ENCODE peak calls at places on chromosome 16, in eight cellular contexts. L is tibial nerve, J is choroid plexus epithelial cell, Z is fibroblast of mammary gland, Q is fibroblast of the aortic adventitia, E is stomach, A is astrocyte of the cerebellum, X is nephron progenitor cell. M is an unnamed sample.

GRCh38 chr16:61611847-61612491 is 424.3 kb downstream of the CDH8 start:
- DNase-seq in Q (no peak), J (no peak), L (no peak), E (no peak), X (no peak), Z (no peak), A (no peak), M (no peak)

GRCh38 chr16:56518435-56518834 is 1.4 kb downstream of the BBS2 start:
- DNase-seq in L (no peak), X (no peak), J (no peak), E (no peak), A (no peak), Z (peak), Q (no peak), M (no peak)

GRCh38 chr16:85460983-85461813 is 151.9 kb upstream of the GSE1 start:
- DNase-seq in L (no peak), X (peak), E (no peak), A (peak), Z (peak), Q (peak), J (peak), M (no peak)

GRCh38 chr16:23302045-23302956 is at the start of gene SCNN1B:
- DNase-seq in X (peak), J (no peak), E (peak), A (no peak), Q (no peak), Z (no peak), L (no peak), M (no peak)

GRCh38 chr16:31093132-31093703 is 1.4 kb downstream of the VKORC1 start:
- DNase-seq in A (no peak), Q (no peak), L (no peak), J (peak), E (no peak), X (peak), Z (peak), M (no peak)

GRCh38 chr16:23595246-23595950 is 718 bp downstream of the NDUFAB1 start:
- DNase-seq in Z (peak), A (no peak), Q (no peak), X (no peak), E (no peak), J (peak), L (no peak), M (no peak)

GRCh38 chr16:74580828-74581227 is 26.1 kb downstream of the GLG1 start:
- DNase-seq in J (peak), E (no peak), Z (no peak), Q (no peak), X (no peak), L (no peak), A (no peak), M (no peak)

GRCh38 chr16:47925811-47926460 is 229.9 kb downstream of the ABCC12 start:
- DNase-seq in Z (no peak), L (no peak), X (no peak), E (no peak), Q (no peak), J (no peak), A (no peak), M (no peak)

GRCh38 chr16:72819345-72819744 is 228.6 kb downstream of the ZFHX3 start:
- DNase-seq in E (no peak), Z (peak), L (no peak), X (no peak), J (peak), A (peak), Q (peak), M (no peak)

GRCh38 chr16:85403693-85404092 is 209.4 kb upstream of the GSE1 start:
- DNase-seq in Z (no peak), A (no peak), J (no peak), E (no peak), Q (no peak), X (no peak), L (no peak), M (no peak)

GRCh38 chr16:85291302-85292148 is 179.3 kb upstream of the CIBAR2 start:
- DNase-seq in J (no peak), A (no peak), Z (no peak), E (peak), L (peak), X (peak), Q (no peak), M (no peak)

GRCh38 chr16:14667347-14668266 is 26.5 kb downstream of the PLA2G10 start:
- DNase-seq in J (no peak), Z (no peak), L (no peak), X (no peak), A (no peak), E (peak), Q (no peak), M (no peak)

GRCh38 chr16:86831366-86831765 is 253.0 kb downstream of the FOXL1 start:
- DNase-seq in E (no peak), Z (no peak), X (no peak), L (no peak), J (no peak), Q (no peak), A (no peak), M (no peak)
- TF ChIP-seq CTCF in E (no peak), Z (no peak), X (no peak), L (no peak), J (no peak), Q (no peak), A (no peak), M (no peak)

GRCh38 chr16:2388875-2389433 is 40.3 kb upstream of the CCNF start:
- DNase-seq in L (no peak), X (no peak), Q (peak), E (peak), A (peak), Z (peak), J (peak), M (no peak)

GRCh38 chr16:2385441-2385840 is 43.8 kb upstream of the CCNF start:
- DNase-seq in Q (peak), A (no peak), E (no peak), X (no peak), L (no peak), J (no peak), Z (no peak), M (no peak)

GRCh38 chr16:2388139-2388874 is 40.9 kb upstream of the CCNF start:
- DNase-seq in J (no peak), E (no peak), L (no peak), Q (no peak), X (no peak), A (no peak), Z (no peak), M (no peak)

GRCh38 chr16:2386990-2387389 is 42.3 kb upstream of the CCNF start:
- DNase-seq in Z (peak), E (no peak), A (no peak), Q (no peak), J (peak), X (no peak), L (no peak), M (no peak)
- TF ChIP-seq CTCF in Z (peak), E (no peak), A (peak), Q (peak), J (peak), X (no peak), L (no peak), M (peak)

GRCh38 chr16:78990309-78990701 is 610.2 kb downstream of the MAF start:
- DNase-seq in A (no peak), J (no peak), X (no peak), E (no peak), L (no peak), Q (no peak), Z (no peak), M (no peak)

GRCh38 chr16:78984887-78985464 is 615.6 kb downstream of the MAF start:
- DNase-seq in J (no peak), A (no peak), L (no peak), E (no peak), Z (no peak), Q (no peak), X (peak), M (no peak)

GRCh38 chr16:78987676-78988075 is 612.9 kb downstream of the MAF start:
- DNase-seq in J (no peak), L (no peak), X (no peak), Q (no peak), Z (no peak), A (no peak), E (no peak), M (no peak)

GRCh38 chr16:78985736-78986605 is 614.6 kb downstream of the MAF start:
- DNase-seq in J (no peak), E (no peak), Q (no peak), X (no peak), L (no peak), Z (no peak), A (no peak), M (no peak)

GRCh38 chr16:78988361-78988992 is 612.1 kb downstream of the MAF start:
- DNase-seq in E (no peak), X (no peak), A (no peak), L (no peak), Q (no peak), Z (no peak), J (no peak), M (no peak)
- TF ChIP-seq CTCF in E (no peak), X (peak), A (no peak), L (no peak), Q (no peak), Z (no peak), J (no peak), M (no peak)

GRCh38 chr16:87185313-87185712 is 131.9 kb downstream of the C16orf95 start:
- DNase-seq in J (no peak), Q (no peak), A (no peak), L (no peak), X (no peak), Z (no peak), E (no peak), M (no peak)
- TF ChIP-seq CTCF in J (peak), Q (peak), A (peak), L (no peak), X (no peak), Z (peak), E (no peak), M (peak)

GRCh38 chr16:52552643-52553042 is 5.7 kb upstream of the TOX3 start:
- DNase-seq in Q (no peak), A (no peak), X (no peak), L (no peak), Z (no peak), E (no peak), J (no peak), M (no peak)
- TF ChIP-seq CTCF in Q (no peak), A (no peak), X (no peak), L (no peak), Z (no peak), E (no peak), J (no peak), M (no peak)

DNA sequence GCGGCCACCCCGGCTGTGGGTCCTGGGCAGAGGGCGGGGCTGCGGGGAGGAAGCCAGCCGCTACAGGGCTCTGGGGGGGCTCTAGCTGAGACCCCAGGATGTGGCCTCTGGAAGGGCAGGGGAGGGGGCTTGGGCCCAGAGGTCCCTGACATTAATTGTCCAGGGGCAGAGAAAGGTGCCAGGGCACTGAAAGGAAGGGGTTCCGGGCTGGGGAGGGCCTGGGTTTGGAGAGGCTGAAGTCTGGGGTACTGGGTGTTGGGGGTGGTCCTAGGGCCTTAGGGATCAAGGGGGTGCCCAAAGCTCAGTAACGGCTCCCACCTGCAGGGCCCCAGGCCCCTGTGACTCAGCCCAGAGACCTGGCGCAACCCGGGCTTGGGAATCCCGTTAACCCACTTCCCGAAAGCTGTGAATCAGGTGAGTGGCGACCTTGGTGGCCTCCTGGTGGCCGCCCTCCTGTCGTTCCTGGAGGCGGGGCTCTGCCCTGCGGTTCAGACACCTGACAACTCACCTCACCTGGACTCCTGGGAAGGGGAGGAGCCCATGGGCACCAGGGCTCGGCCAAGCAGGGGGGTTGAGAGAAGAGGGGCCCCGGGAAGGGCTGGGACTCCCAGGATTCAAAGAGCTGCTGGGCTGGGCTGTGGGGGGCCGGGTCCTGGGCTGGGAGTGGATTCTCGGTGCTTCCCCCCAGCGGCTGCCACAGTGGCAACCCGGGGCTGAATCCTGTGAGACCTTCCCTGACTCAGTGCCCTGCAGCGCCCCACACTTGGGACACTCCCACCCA is 465 bp upstream of the PRSS22 start:
- DNase-seq in J (no peak), E (peak), X (no peak), L (no peak), Z (no peak), A (no peak), Q (no peak), M (no peak)
- TF ChIP-seq CTCF in J (no peak), E (no peak), X (no peak), L (no peak), Z (no peak), A (no peak), Q (no peak), M (no peak)

GRCh38 chr16:29805232-29806095 is 865 bp upstream of the MAZ start:
- DNase-seq in L (peak), Z (peak), J (peak), E (peak), Q (peak), A (peak), X (peak), M (peak)
- TF ChIP-seq CTCF in L (peak), Z (no peak), J (no peak), E (no peak), Q (no peak), A (peak), X (no peak), M (no peak)

GRCh38 chr16:57721765-57722499 is 13.6 kb upstream of the KATNB1 start:
- DNase-seq in J (no peak), A (no peak), L (no peak), Z (no peak), E (no peak), X (no peak), Q (no peak), M (no peak)
- TF ChIP-seq CTCF in J (no peak), A (no peak), L (no peak), Z (no peak), E (no peak), X (no peak), Q (no peak), M (no peak)

GRCh38 chr16:89120921-89121351 is 27.3 kb downstream of the ACSF3 start:
- DNase-seq in E (no peak), Z (no peak), A (no peak), Q (no peak), L (no peak), X (no peak), J (no peak), M (no peak)

GRCh38 chr16:89123831-89124100 is 30.1 kb downstream of the ACSF3 start:
- DNase-seq in Z (no peak), E (no peak), J (no peak), A (no peak), L (no peak), X (no peak), Q (no peak), M (no peak)

GRCh38 chr16:89121691-89122321 is 28.2 kb downstream of the ACSF3 start:
- DNase-seq in X (no peak), A (no peak), E (no peak), Q (no peak), Z (no peak), J (no peak), L (no peak), M (no peak)

GRCh38 chr16:89123001-89123830 is 29.6 kb downstream of the ACSF3 start:
- DNase-seq in A (no peak), E (no peak), L (no peak), Z (peak), X (no peak), J (no peak), Q (no peak), M (no peak)

GRCh38 chr16:89122322-89122831 is 28.7 kb downstream of the ACSF3 start:
- DNase-seq in L (no peak), X (no peak), Z (no peak), A (no peak), Q (no peak), J (no peak), E (peak), M (no peak)
- TF ChIP-seq CTCF in L (no peak), X (no peak), Z (no peak), A (no peak), Q (no peak), J (no peak), E (no peak), M (no peak)

M was measured in osteocyte.